ENCODE peak calls at places on chromosomes 16 and 17, in four cellular contexts. P is HepG2, B is HEK293T, R is K562. O is an unnamed sample.
A peak's percentile ranks its signal among the peaks of the same experiment; 100 is the strongest.

GRCh38 chr16:52271088-52271487 is 275.9 kb downstream of the TOX3 start:
- DNase-seq in B (no peak), P (no peak), R (no peak), O (no peak)

GRCh38 chr16:88983771-88984687 is 7.0 kb upstream of the CBFA2T3 start:
- DNase-seq in P (no peak), B (no peak), R (no peak), O (no peak)

GRCh38 chr16:87391324-87391949 is 699 bp upstream of the MAP1LC3B start:
- DNase-seq in R (no peak), B (no peak), P (peak; percentile 76), O (peak; percentile 59)

GRCh38 chr16:9845661-9846361 is 336.4 kb downstream of the GRIN2A start:
- DNase-seq in P (no peak), B (no peak), R (no peak), O (no peak)

GRCh38 chr17:63015824-63016223 is 49.8 kb downstream of the TANC2 start:
- DNase-seq in P (no peak), B (no peak), R (no peak), O (no peak)

GRCh38 chr17:49696233-49696761 is 11.5 kb downstream of the SLC35B1 start:
- DNase-seq in B (no peak), R (no peak), P (no peak), O (no peak)

GRCh38 chr17:82407255-82407654 is 10.9 kb upstream of the HEXD start:
- DNase-seq in B (no peak), R (no peak), P (no peak), O (no peak)

GRCh38 chr17:5781236-5781927 is 197.1 kb upstream of the NLRP1 start:
- DNase-seq in P (no peak), R (no peak), B (no peak), O (no peak)

GRCh38 chr17:39606434-39607056 is 1.2 kb downstream of the NEUROD2 start:
- DNase-seq in R (no peak), B (no peak), P (no peak), O (peak; percentile 40)

GRCh38 chr17:63382136-63382535 is 64.0 kb downstream of the CYB561 start:
- DNase-seq in R (no peak), P (no peak), B (no peak), O (no peak)

GRCh38 chr16:14307059-14307531 is 236.0 kb downstream of the MRTFB start:
- DNase-seq in B (no peak), P (no peak), R (no peak), O (peak; percentile 22)

GRCh38 chr16:51756447-51757123 is 605.5 kb upstream of the SALL1 start:
- DNase-seq in R (no peak), B (no peak), P (no peak), O (no peak)

GRCh38 chr17:78683031-78683961 is 98.8 kb downstream of the CYTH1 start:
- DNase-seq in R (no peak), P (no peak), B (no peak), O (no peak)

GRCh38 chr16:8812162-8812843 is 14.7 kb downstream of the PMM2 start:
- DNase-seq in R (no peak), B (no peak), P (no peak), O (no peak)

GRCh38 chr16:14658063-14658462 is 25.3 kb downstream of the BFAR start:
- DNase-seq in R (no peak), P (no peak), B (no peak), O (no peak)

GRCh38 chr17:5225668-5226457 is 8.8 kb downstream of the SCIMP start:
- DNase-seq in P (no peak), B (no peak), R (no peak), O (no peak)

DNA sequence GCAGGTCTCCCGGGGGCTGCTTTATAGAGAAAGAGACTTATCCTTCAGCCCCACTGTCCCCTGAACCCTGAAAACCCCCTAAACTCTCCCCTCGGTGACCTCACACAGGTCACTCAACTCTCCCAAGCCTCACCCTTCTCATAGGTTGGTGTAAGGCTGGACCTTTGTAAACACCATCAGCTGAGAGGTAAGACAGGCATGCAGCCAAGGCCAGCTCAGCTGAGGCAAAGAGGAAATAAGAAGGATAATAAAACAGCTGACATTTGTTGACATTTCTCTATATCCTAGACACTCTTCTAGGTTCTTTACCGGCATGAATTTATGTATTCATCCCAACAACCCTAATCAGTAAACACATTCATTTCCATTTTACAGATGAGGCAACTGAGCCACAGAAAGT is 134.3 kb downstream of the CCT6B start:
- DNase-seq in R (no peak), P (no peak), B (no peak), O (no peak)
- TF ChIP-seq ELF4 in R (no peak), P (no peak), B (no peak), O (no peak)

GRCh38 chr17:28252436-28252835 is 66.6 kb upstream of the TMEM97 start:
- DNase-seq in B (no peak), P (no peak), R (no peak), O (no peak)
- TF ChIP-seq ELF4 in B (no peak), P (no peak), R (no peak), O (no peak)

GRCh38 chr16:4261557-4262172 is 11.2 kb downstream of the TFAP4 start:
- DNase-seq in R (peak; percentile 61), P (peak; percentile 26), B (peak; percentile 71), O (peak; percentile 90)

GRCh38 chr16:4260360-4260759 is 12.5 kb downstream of the TFAP4 start:
- DNase-seq in B (no peak), P (no peak), R (no peak), O (no peak)

GRCh38 chr16:4253394-4254150 is 11.7 kb upstream of the SRL start:
- DNase-seq in B (peak; percentile 98), P (peak; percentile 97), R (peak; percentile 97), O (peak; percentile 100)

GRCh38 chr16:4262303-4262835 is 10.5 kb downstream of the TFAP4 start:
- DNase-seq in B (no peak), P (no peak), R (no peak), O (no peak)

DNA sequence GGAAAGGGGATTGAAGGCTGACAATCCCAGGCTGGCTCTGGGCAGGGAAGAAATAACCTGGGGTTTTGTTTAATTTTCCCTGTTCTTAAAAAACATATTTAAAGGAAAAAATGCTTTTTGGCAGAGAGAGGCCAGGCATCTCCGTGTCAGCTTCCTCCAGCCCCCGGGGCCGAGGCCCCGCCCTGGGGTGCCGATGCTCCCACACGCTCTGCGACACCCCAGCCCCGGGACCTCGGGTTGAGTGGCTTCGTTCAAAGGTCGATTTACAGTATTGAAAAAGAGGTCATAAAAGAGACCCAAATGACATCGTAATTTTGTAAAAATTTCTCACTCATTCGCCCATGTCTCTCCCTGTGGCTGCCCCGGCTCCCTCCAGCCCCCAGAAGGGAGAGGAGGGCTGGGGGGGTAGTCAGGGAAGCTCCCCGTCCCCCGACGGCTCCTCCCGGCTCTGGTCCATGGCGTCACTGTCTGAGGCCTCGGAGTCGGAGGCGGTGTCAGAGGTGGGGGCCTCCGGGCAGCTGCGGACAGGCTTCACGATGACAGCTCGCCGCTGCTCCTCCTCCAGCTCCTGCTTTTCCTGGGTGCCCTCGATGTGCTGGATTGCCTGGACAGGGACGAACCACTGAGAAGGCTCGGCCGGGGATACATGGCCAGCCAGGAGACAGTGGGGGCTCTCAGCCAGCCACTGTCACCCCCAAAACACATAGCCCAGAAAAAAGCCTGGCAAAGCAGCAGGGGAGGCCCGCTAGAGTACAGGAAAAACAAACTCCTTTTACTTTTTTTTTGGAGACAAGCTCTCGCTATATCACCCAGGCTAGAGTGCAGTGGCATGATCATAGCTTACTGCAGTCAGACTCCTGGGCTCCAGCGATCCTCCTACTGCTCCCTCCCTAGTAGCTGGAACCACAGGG is 14.9 kb downstream of the TFAP4 start:
- DNase-seq in R (no peak), P (no peak), B (no peak), O (no peak)
- TF ChIP-seq ELF4 in R (no peak), P (no peak), B (no peak), O (no peak)

GRCh38 chr16:86222965-86223551 is 287.3 kb upstream of the FOXF1 start:
- DNase-seq in B (no peak), P (no peak), R (no peak), O (no peak)
- TF ChIP-seq ELF4 in B (no peak), P (no peak), R (no peak), O (no peak)

GRCh38 chr16:495127-495748 is 32.3 kb upstream of the CAPN15 start:
- DNase-seq in R (peak; percentile 37), B (peak; percentile 65), P (peak; percentile 59), O (peak; percentile 73)
- TF ChIP-seq ELF4 in R (no peak), B (no peak), P (no peak), O (no peak)

DNA sequence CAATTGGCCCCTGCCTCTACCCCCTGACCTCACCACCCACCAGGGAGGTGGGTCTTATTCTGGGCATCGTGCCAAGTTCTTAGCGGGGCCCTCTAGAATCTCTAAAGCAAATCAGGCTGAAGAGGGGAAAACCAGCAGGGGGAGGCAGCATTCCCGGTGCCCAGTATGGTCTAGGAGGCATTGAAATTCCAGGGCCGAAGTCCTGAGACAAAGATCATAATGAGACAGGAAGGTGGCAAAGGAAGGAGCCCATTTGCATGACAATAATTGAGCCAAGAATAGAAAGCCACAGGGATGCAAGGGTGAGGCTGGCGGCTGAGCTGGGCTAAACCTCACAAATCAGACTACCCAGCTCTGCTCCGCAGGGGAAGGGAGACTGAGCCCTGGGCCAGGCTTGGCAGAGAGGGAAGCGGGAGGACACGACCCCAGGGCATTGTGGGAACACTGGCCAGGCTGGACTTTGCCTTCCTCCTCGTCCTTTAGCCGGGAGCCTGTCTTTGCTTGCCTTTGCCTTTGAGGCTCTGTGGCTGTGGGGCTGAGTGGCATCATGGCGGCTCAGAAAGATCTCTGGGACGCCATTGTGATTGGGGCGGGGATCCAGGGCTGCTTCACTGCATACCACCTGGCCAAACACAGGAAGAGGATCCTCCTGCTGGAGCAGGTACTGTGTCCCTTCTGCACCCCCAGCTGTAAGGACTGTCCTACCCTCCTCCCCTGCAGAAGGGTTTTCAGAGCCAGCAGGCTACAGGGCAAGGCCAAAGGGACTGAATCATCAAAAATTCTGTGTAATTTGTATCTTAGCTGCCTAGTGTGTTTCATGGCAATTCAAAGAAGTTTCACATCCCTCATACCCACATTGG is at the start of gene PIPOX:
- DNase-seq in R (no peak), B (peak; percentile 54), P (peak; percentile 90), O (peak; percentile 80)
- TF ChIP-seq ELF4 in R (no peak), B (no peak), P (peak; percentile 75), O (no peak)

GRCh38 chr16:81394966-81395655 is 49.5 kb upstream of the CMIP start:
- DNase-seq in P (no peak), R (no peak), B (no peak), O (no peak)
- TF ChIP-seq ELF4 in P (no peak), R (no peak), B (no peak), O (no peak)